ENCODE peak calls at places on chromosomes 2 and 18, in ten cellular contexts. One of them, this sample, is unnamed.

GRCh38 chr2:137724879-137725278 is 239.4 kb upstream of the HNMT start:
- DNase-seq in type B pancreatic cell: no peak
- DNase-seq in CD14-positive monocyte: no peak
- DNase-seq in lower leg skin: no peak
- DNase-seq in HepG2: no peak
- DNase-seq in fibroblast of pulmonary artery: no peak
- DNase-seq in transverse colon: no peak
- DNase-seq in mesothelial cell of epicardium: no peak
- DNase-seq in neural progenitor cell: no peak
- DNase-seq in GM13976: no peak
- DNase-seq in this sample: no peak

GRCh38 chr2:76281176-76281841 is 570.6 kb upstream of the GCFC2 start:
- DNase-seq in type B pancreatic cell: no peak
- DNase-seq in CD14-positive monocyte: no peak
- DNase-seq in lower leg skin: no peak
- DNase-seq in HepG2: no peak
- DNase-seq in fibroblast of pulmonary artery: no peak
- DNase-seq in transverse colon: no peak
- DNase-seq in mesothelial cell of epicardium: no peak
- DNase-seq in neural progenitor cell: no peak
- DNase-seq in GM13976: no peak
- DNase-seq in this sample: no peak

GRCh38 chr2:218781691-218782528 is at the start of gene CYP27A1:
- DNase-seq in type B pancreatic cell: peak; percentile 72
- DNase-seq in CD14-positive monocyte: peak; percentile 55
- DNase-seq in lower leg skin: no peak
- DNase-seq in HepG2: peak; percentile 83
- DNase-seq in fibroblast of pulmonary artery: peak; percentile 14
- DNase-seq in transverse colon: peak; percentile 70
- DNase-seq in mesothelial cell of epicardium: peak; percentile 23
- DNase-seq in neural progenitor cell: peak; percentile 71
- DNase-seq in GM13976: peak; percentile 52
- DNase-seq in this sample: no peak

GRCh38 chr2:58640042-58640441 is 398.9 kb upstream of the FANCL start:
- DNase-seq in type B pancreatic cell: no peak
- DNase-seq in CD14-positive monocyte: no peak
- DNase-seq in lower leg skin: no peak
- DNase-seq in HepG2: no peak
- DNase-seq in fibroblast of pulmonary artery: no peak
- DNase-seq in transverse colon: no peak
- DNase-seq in mesothelial cell of epicardium: no peak
- DNase-seq in neural progenitor cell: no peak
- DNase-seq in GM13976: no peak
- DNase-seq in this sample: no peak

GRCh38 chr2:65320042-65320711 is 92.5 kb downstream of the ACTR2 start:
- DNase-seq in type B pancreatic cell: no peak
- DNase-seq in CD14-positive monocyte: no peak
- DNase-seq in lower leg skin: no peak
- DNase-seq in HepG2: peak; percentile 66
- DNase-seq in fibroblast of pulmonary artery: peak; percentile 87
- DNase-seq in transverse colon: no peak
- DNase-seq in mesothelial cell of epicardium: no peak
- DNase-seq in neural progenitor cell: no peak
- DNase-seq in GM13976: peak; percentile 58
- DNase-seq in this sample: no peak

GRCh38 chr2:22900674-22901073 is 484.3 kb upstream of the KLHL29 start:
- DNase-seq in type B pancreatic cell: no peak
- DNase-seq in CD14-positive monocyte: no peak
- DNase-seq in lower leg skin: no peak
- DNase-seq in HepG2: no peak
- DNase-seq in fibroblast of pulmonary artery: no peak
- DNase-seq in transverse colon: no peak
- DNase-seq in mesothelial cell of epicardium: no peak
- DNase-seq in neural progenitor cell: no peak
- DNase-seq in GM13976: no peak
- DNase-seq in this sample: no peak

GRCh38 chr2:59167514-59167913 is 926.4 kb upstream of the FANCL start:
- DNase-seq in type B pancreatic cell: no peak
- DNase-seq in CD14-positive monocyte: no peak
- DNase-seq in lower leg skin: no peak
- DNase-seq in HepG2: no peak
- DNase-seq in fibroblast of pulmonary artery: no peak
- DNase-seq in transverse colon: no peak
- DNase-seq in mesothelial cell of epicardium: no peak
- DNase-seq in neural progenitor cell: no peak
- DNase-seq in GM13976: no peak
- DNase-seq in this sample: no peak

GRCh38 chr2:96788393-96789244 is 27.4 kb upstream of the CNNM3 start:
- DNase-seq in type B pancreatic cell: no peak
- DNase-seq in CD14-positive monocyte: no peak
- DNase-seq in lower leg skin: no peak
- DNase-seq in HepG2: no peak
- DNase-seq in fibroblast of pulmonary artery: peak; percentile 23
- DNase-seq in transverse colon: peak; percentile 87
- DNase-seq in mesothelial cell of epicardium: no peak
- DNase-seq in neural progenitor cell: no peak
- DNase-seq in GM13976: no peak
- DNase-seq in this sample: no peak

GRCh38 chr2:12536926-12537325 is 179.8 kb upstream of the TRIB2 start:
- DNase-seq in type B pancreatic cell: no peak
- DNase-seq in CD14-positive monocyte: no peak
- DNase-seq in lower leg skin: no peak
- DNase-seq in HepG2: no peak
- DNase-seq in fibroblast of pulmonary artery: no peak
- DNase-seq in transverse colon: no peak
- DNase-seq in mesothelial cell of epicardium: no peak
- DNase-seq in neural progenitor cell: no peak
- DNase-seq in GM13976: no peak
- DNase-seq in this sample: no peak

GRCh38 chr2:60764736-60765534 is 8.9 kb downstream of the PAPOLG start:
- DNase-seq in type B pancreatic cell: no peak
- DNase-seq in CD14-positive monocyte: no peak
- DNase-seq in lower leg skin: no peak
- DNase-seq in HepG2: no peak
- DNase-seq in fibroblast of pulmonary artery: no peak
- DNase-seq in transverse colon: no peak
- DNase-seq in mesothelial cell of epicardium: no peak
- DNase-seq in neural progenitor cell: no peak
- DNase-seq in GM13976: no peak
- DNase-seq in this sample: no peak

GRCh38 chr2:79630060-79630459 is 117.2 kb downstream of the CTNNA2 start:
- DNase-seq in type B pancreatic cell: no peak
- DNase-seq in CD14-positive monocyte: no peak
- DNase-seq in lower leg skin: no peak
- DNase-seq in HepG2: no peak
- DNase-seq in fibroblast of pulmonary artery: no peak
- DNase-seq in transverse colon: no peak
- DNase-seq in mesothelial cell of epicardium: no peak
- DNase-seq in neural progenitor cell: no peak
- DNase-seq in GM13976: no peak
- DNase-seq in this sample: no peak

GRCh38 chr18:26073742-26074141 is 16.7 kb downstream of the SS18 start:
- DNase-seq in type B pancreatic cell: no peak
- DNase-seq in CD14-positive monocyte: no peak
- DNase-seq in lower leg skin: no peak
- DNase-seq in HepG2: no peak
- DNase-seq in fibroblast of pulmonary artery: peak; percentile 17
- DNase-seq in transverse colon: no peak
- DNase-seq in mesothelial cell of epicardium: no peak
- DNase-seq in neural progenitor cell: no peak
- DNase-seq in GM13976: no peak
- DNase-seq in this sample: no peak

DNA sequence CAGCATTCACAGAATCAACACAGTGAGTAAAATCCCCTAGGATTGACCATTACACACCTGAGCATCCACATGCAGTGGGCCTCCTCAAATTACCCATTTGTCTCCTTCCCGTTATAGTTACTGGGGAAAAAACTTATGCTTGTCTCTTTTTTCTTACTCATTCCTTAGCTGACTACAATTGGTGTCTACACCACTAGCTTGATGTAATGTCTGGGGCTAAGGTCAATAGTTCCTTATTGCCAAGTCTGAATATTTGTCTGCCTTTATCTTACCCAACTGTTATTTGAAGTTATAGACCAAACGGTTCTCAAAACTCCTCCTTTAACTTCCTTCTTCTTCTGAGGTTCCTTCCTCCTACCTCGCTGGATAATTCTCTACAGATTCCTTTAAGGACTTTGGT is 41.9 kb upstream of the TMEM17 start:
- DNase-seq in type B pancreatic cell: no peak
- DNase-seq in CD14-positive monocyte: no peak
- DNase-seq in lower leg skin: no peak
- DNase-seq in HepG2: no peak
- DNase-seq in fibroblast of pulmonary artery: no peak
- DNase-seq in transverse colon: no peak
- DNase-seq in mesothelial cell of epicardium: no peak
- DNase-seq in neural progenitor cell: no peak
- DNase-seq in GM13976: no peak
- DNase-seq in this sample: no peak
- TF ChIP-seq CTCF in type B pancreatic cell: no peak
- TF ChIP-seq CTCF in CD14-positive monocyte: no peak
- TF ChIP-seq CTCF in lower leg skin: no peak
- TF ChIP-seq CTCF in HepG2: no peak
- TF ChIP-seq CTCF in fibroblast of pulmonary artery: no peak
- TF ChIP-seq CTCF in transverse colon: no peak
- TF ChIP-seq CTCF in mesothelial cell of epicardium: no peak
- TF ChIP-seq CTCF in neural progenitor cell: no peak
- TF ChIP-seq CTCF in GM13976: no peak
- TF ChIP-seq CTCF in this sample: no peak

GRCh38 chr2:227347117-227347516 is 22.1 kb downstream of the MFF start:
- DNase-seq in type B pancreatic cell: no peak
- DNase-seq in CD14-positive monocyte: no peak
- DNase-seq in lower leg skin: no peak
- DNase-seq in HepG2: no peak
- DNase-seq in fibroblast of pulmonary artery: no peak
- DNase-seq in transverse colon: no peak
- DNase-seq in mesothelial cell of epicardium: no peak
- DNase-seq in neural progenitor cell: no peak
- DNase-seq in GM13976: no peak
- DNase-seq in this sample: no peak
- TF ChIP-seq CTCF in type B pancreatic cell: no peak
- TF ChIP-seq CTCF in CD14-positive monocyte: no peak
- TF ChIP-seq CTCF in lower leg skin: no peak
- TF ChIP-seq CTCF in HepG2: no peak
- TF ChIP-seq CTCF in fibroblast of pulmonary artery: no peak
- TF ChIP-seq CTCF in transverse colon: no peak
- TF ChIP-seq CTCF in mesothelial cell of epicardium: no peak
- TF ChIP-seq CTCF in neural progenitor cell: peak; percentile 19
- TF ChIP-seq CTCF in GM13976: no peak
- TF ChIP-seq CTCF in this sample: no peak

GRCh38 chr18:73639788-73640187 is 507.8 kb downstream of the FBXO15 start:
- DNase-seq in type B pancreatic cell: no peak
- DNase-seq in CD14-positive monocyte: no peak
- DNase-seq in lower leg skin: no peak
- DNase-seq in HepG2: no peak
- DNase-seq in fibroblast of pulmonary artery: no peak
- DNase-seq in transverse colon: no peak
- DNase-seq in mesothelial cell of epicardium: no peak
- DNase-seq in neural progenitor cell: no peak
- DNase-seq in GM13976: no peak
- DNase-seq in this sample: no peak

GRCh38 chr18:73636355-73636754 is 511.3 kb downstream of the FBXO15 start:
- DNase-seq in type B pancreatic cell: no peak
- DNase-seq in CD14-positive monocyte: no peak
- DNase-seq in lower leg skin: no peak
- DNase-seq in HepG2: no peak
- DNase-seq in fibroblast of pulmonary artery: no peak
- DNase-seq in transverse colon: no peak
- DNase-seq in mesothelial cell of epicardium: no peak
- DNase-seq in neural progenitor cell: no peak
- DNase-seq in GM13976: no peak
- DNase-seq in this sample: no peak

DNA sequence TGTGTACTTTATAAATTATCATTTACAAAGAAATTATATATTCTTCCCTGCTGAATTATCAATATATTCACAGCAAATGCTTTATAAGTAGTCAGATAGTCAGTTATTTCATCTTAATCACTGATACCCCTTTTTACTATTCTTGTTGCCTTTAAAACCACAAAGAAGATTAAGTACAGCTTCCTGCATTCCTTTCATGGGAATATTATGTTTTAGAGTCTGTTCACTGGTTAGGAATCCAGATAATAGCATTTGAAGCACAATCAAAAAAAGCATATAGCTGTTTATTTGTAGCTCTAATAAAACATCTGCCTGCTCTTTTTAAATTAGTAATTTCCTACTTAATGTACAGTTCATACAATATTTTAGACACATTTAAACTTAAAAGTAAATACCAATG is 508.9 kb downstream of the FBXO15 start:
- DNase-seq in type B pancreatic cell: no peak
- DNase-seq in CD14-positive monocyte: no peak
- DNase-seq in lower leg skin: no peak
- DNase-seq in HepG2: no peak
- DNase-seq in fibroblast of pulmonary artery: peak; percentile 52
- DNase-seq in transverse colon: no peak
- DNase-seq in mesothelial cell of epicardium: no peak
- DNase-seq in neural progenitor cell: no peak
- DNase-seq in GM13976: no peak
- DNase-seq in this sample: no peak
- TF ChIP-seq CTCF in type B pancreatic cell: no peak
- TF ChIP-seq CTCF in CD14-positive monocyte: no peak
- TF ChIP-seq CTCF in lower leg skin: no peak
- TF ChIP-seq CTCF in HepG2: no peak
- TF ChIP-seq CTCF in fibroblast of pulmonary artery: no peak
- TF ChIP-seq CTCF in transverse colon: no peak
- TF ChIP-seq CTCF in mesothelial cell of epicardium: no peak
- TF ChIP-seq CTCF in neural progenitor cell: no peak
- TF ChIP-seq CTCF in GM13976: no peak
- TF ChIP-seq CTCF in this sample: no peak

GRCh38 chr2:20625491-20625919 is 25.4 kb downstream of the HS1BP3 start:
- DNase-seq in type B pancreatic cell: no peak
- DNase-seq in CD14-positive monocyte: peak; percentile 31
- DNase-seq in lower leg skin: no peak
- DNase-seq in HepG2: no peak
- DNase-seq in fibroblast of pulmonary artery: no peak
- DNase-seq in transverse colon: no peak
- DNase-seq in mesothelial cell of epicardium: no peak
- DNase-seq in neural progenitor cell: no peak
- DNase-seq in GM13976: no peak
- DNase-seq in this sample: peak; percentile 77

GRCh38 chr2:20627712-20628380 is 23.1 kb downstream of the HS1BP3 start:
- DNase-seq in type B pancreatic cell: no peak
- DNase-seq in CD14-positive monocyte: peak; percentile 33
- DNase-seq in lower leg skin: no peak
- DNase-seq in HepG2: no peak
- DNase-seq in fibroblast of pulmonary artery: no peak
- DNase-seq in transverse colon: no peak
- DNase-seq in mesothelial cell of epicardium: no peak
- DNase-seq in neural progenitor cell: no peak
- DNase-seq in GM13976: no peak
- DNase-seq in this sample: peak; percentile 68

GRCh38 chr2:20624884-20625485 is 25.9 kb downstream of the HS1BP3 start:
- DNase-seq in type B pancreatic cell: no peak
- DNase-seq in CD14-positive monocyte: peak; percentile 39
- DNase-seq in lower leg skin: no peak
- DNase-seq in HepG2: no peak
- DNase-seq in fibroblast of pulmonary artery: no peak
- DNase-seq in transverse colon: no peak
- DNase-seq in mesothelial cell of epicardium: no peak
- DNase-seq in neural progenitor cell: no peak
- DNase-seq in GM13976: no peak
- DNase-seq in this sample: peak; percentile 79

GRCh38 chr2:20626698-20627471 is 24.0 kb downstream of the HS1BP3 start:
- DNase-seq in type B pancreatic cell: no peak
- DNase-seq in CD14-positive monocyte: peak; percentile 41
- DNase-seq in lower leg skin: no peak
- DNase-seq in HepG2: no peak
- DNase-seq in fibroblast of pulmonary artery: no peak
- DNase-seq in transverse colon: no peak
- DNase-seq in mesothelial cell of epicardium: no peak
- DNase-seq in neural progenitor cell: no peak
- DNase-seq in GM13976: no peak
- DNase-seq in this sample: peak; percentile 82

GRCh38 chr2:20625920-20626697 is 24.8 kb downstream of the HS1BP3 start:
- DNase-seq in type B pancreatic cell: no peak
- DNase-seq in CD14-positive monocyte: peak; percentile 19
- DNase-seq in lower leg skin: no peak
- DNase-seq in HepG2: no peak
- DNase-seq in fibroblast of pulmonary artery: no peak
- DNase-seq in transverse colon: no peak
- DNase-seq in mesothelial cell of epicardium: no peak
- DNase-seq in neural progenitor cell: no peak
- DNase-seq in GM13976: no peak
- DNase-seq in this sample: peak; percentile 50
- TF ChIP-seq CTCF in type B pancreatic cell: no peak
- TF ChIP-seq CTCF in CD14-positive monocyte: no peak
- TF ChIP-seq CTCF in lower leg skin: no peak
- TF ChIP-seq CTCF in HepG2: no peak
- TF ChIP-seq CTCF in fibroblast of pulmonary artery: no peak
- TF ChIP-seq CTCF in transverse colon: no peak
- TF ChIP-seq CTCF in mesothelial cell of epicardium: no peak
- TF ChIP-seq CTCF in neural progenitor cell: no peak
- TF ChIP-seq CTCF in GM13976: no peak
- TF ChIP-seq CTCF in this sample: no peak

This sample was measured in chondrocyte.